ENCODE peak calls at places on chromosome 6, in five cellular contexts. P is HFFc6, J is nephron progenitor cell, V is brain microvascular endothelial cell, B is tibial nerve. W is an unnamed sample.

GRCh38 chr6:121581327-121581726 is 145.9 kb downstream of the GJA1 start:
- DNase-seq in P (no peak), B (no peak), V (no peak), J (no peak), W (no peak)

GRCh38 chr6:140043357-140043756 is 668.9 kb upstream of the CITED2 start:
- DNase-seq in B (no peak), P (peak), J (no peak), V (peak), W (no peak)

GRCh38 chr6:112040933-112041332 is 13.0 kb upstream of the CCN6 start:
- DNase-seq in V (no peak), J (no peak), B (no peak), P (no peak), W (no peak)

GRCh38 chr6:32152414-32153251 is 894 bp upstream of the PRRT1 start:
- DNase-seq in P (peak), V (peak), B (no peak), J (no peak), W (no peak)

GRCh38 chr6:7183707-7184106 is 75.9 kb downstream of the RREB1 start:
- DNase-seq in B (no peak), P (no peak), J (no peak), V (no peak), W (no peak)

GRCh38 chr6:70051197-70051596 is 184.8 kb downstream of the COL19A1 start:
- DNase-seq in V (no peak), B (no peak), P (no peak), J (no peak), W (no peak)

GRCh38 chr6:12748815-12749521 is 32.4 kb downstream of the PHACTR1 start:
- DNase-seq in V (no peak), P (no peak), B (no peak), J (peak), W (no peak)

GRCh38 chr6:131132360-131132759 is 2.9 kb upstream of the AKAP7 start:
- DNase-seq in V (no peak), J (no peak), B (no peak), P (no peak), W (no peak)

GRCh38 chr6:2802521-2803060 is 37.4 kb downstream of the WRNIP1 start:
- DNase-seq in P (no peak), V (no peak), B (no peak), J (no peak), W (no peak)

GRCh38 chr6:56193846-56194245 is 53.5 kb downstream of the COL21A1 start:
- DNase-seq in J (no peak), P (peak), B (no peak), V (peak), W (no peak)

GRCh38 chr6:17656092-17656491 is 50.6 kb downstream of the NUP153 start:
- DNase-seq in B (no peak), J (no peak), P (no peak), V (no peak), W (no peak)

GRCh38 chr6:44678252-44678935 is 290.9 kb downstream of the CDC5L start:
- DNase-seq in P (no peak), J (no peak), V (no peak), B (no peak), W (no peak)

GRCh38 chr6:145086197-145086596 is 649.1 kb downstream of the EPM2A start:
- DNase-seq in P (no peak), V (peak), B (peak), J (no peak), W (no peak)

GRCh38 chr6:15479761-15480160 is 183.1 kb downstream of the DTNBP1 start:
- DNase-seq in B (no peak), P (no peak), J (no peak), V (no peak), W (no peak)

GRCh38 chr6:34273242-34273805 is 24.5 kb upstream of the SMIM29 start:
- DNase-seq in P (no peak), B (no peak), J (no peak), V (peak), W (no peak)

GRCh38 chr6:106300944-106301343 is 24.6 kb downstream of the ATG5 start:
- DNase-seq in J (no peak), P (peak), V (no peak), B (peak), W (peak)

GRCh38 chr6:45504947-45505346 is 127.2 kb upstream of the SUPT3H start:
- DNase-seq in B (no peak), J (peak), V (peak), P (peak), W (peak)

GRCh38 chr6:163830641-163831040 is 416.1 kb downstream of the QKI start:
- DNase-seq in V (no peak), J (no peak), B (no peak), P (no peak), W (no peak)

GRCh38 chr6:107576852-107577251 is 86.9 kb downstream of the SOBP start:
- DNase-seq in P (peak), V (peak), B (no peak), J (no peak), W (no peak)

GRCh38 chr6:91240878-91241603 is 654.2 kb upstream of the MAP3K7 start:
- DNase-seq in V (no peak), B (no peak), J (no peak), P (no peak), W (no peak)

GRCh38 chr6:66289889-66290288 is 582.9 kb upstream of the EYS start:
- DNase-seq in J (no peak), P (no peak), B (no peak), V (no peak), W (no peak)

GRCh38 chr6:90701146-90701781 is 114.4 kb upstream of the MAP3K7 start:
- DNase-seq in P (no peak), B (no peak), J (peak), V (no peak), W (no peak)

GRCh38 chr6:83183082-83183828 is 9.8 kb downstream of the PGM3 start:
- DNase-seq in P (peak), J (no peak), B (no peak), V (peak), W (peak)

GRCh38 chr6:138007014-138007472 is 100.2 kb downstream of the PERP start:
- DNase-seq in P (peak), J (peak), B (no peak), V (peak), W (no peak)

GRCh38 chr6:99148761-99149160 is 200.7 kb downstream of the FAXC start:
- DNase-seq in V (no peak), B (no peak), P (no peak), J (no peak), W (no peak)

GRCh38 chr6:135176464-135176863 is 4.6 kb upstream of the MYB start:
- DNase-seq in V (no peak), J (no peak), B (no peak), P (no peak), W (no peak)

GRCh38 chr6:161242779-161243693 is 30.8 kb downstream of the AGPAT4 start:
- DNase-seq in P (no peak), V (no peak), J (peak), B (no peak), W (peak)

GRCh38 chr6:163416640-163417253 is 2.2 kb downstream of the QKI start:
- DNase-seq in P (peak), J (peak), B (peak), V (peak), W (peak)

GRCh38 chr6:117288083-117288715 is 22.8 kb downstream of the VGLL2 start:
- DNase-seq in B (no peak), V (no peak), P (no peak), J (no peak), W (no peak)

GRCh38 chr6:50924758-50925157 is 106.1 kb downstream of the TFAP2B start:
- DNase-seq in V (no peak), B (no peak), P (no peak), J (no peak), W (no peak)

GRCh38 chr6:31834367-31834703 is 6.8 kb downstream of the HSPA1B start:
- DNase-seq in V (peak), P (peak), J (peak), B (peak), W (peak)

GRCh38 chr6:161422710-161423109 is 148.8 kb upstream of the AGPAT4 start:
- DNase-seq in P (no peak), V (peak), B (no peak), J (no peak), W (no peak)

GRCh38 chr6:26197736-26198625 is 110.8 kb downstream of the HFE start:
- DNase-seq in B (no peak), J (peak), P (peak), V (no peak), W (no peak)

GRCh38 chr6:159037746-159038290 is 7.0 kb downstream of the TAGAP start:
- DNase-seq in P (no peak), B (no peak), J (peak), V (no peak), W (no peak)
- TF ChIP-seq CTCF in P (no peak), B (no peak), J (no peak), V (no peak), W (no peak)

GRCh38 chr6:129195666-129196065 is 312.7 kb downstream of the LAMA2 start:
- DNase-seq in V (no peak), J (no peak), B (no peak), P (no peak), W (no peak)
- TF ChIP-seq CTCF in V (peak), J (no peak), B (no peak), P (peak), W (no peak)

GRCh38 chr6:14280006-14280510 is 162.5 kb downstream of the CD83 start:
- DNase-seq in B (no peak), J (no peak), P (no peak), V (no peak), W (no peak)

GRCh38 chr6:14282326-14282725 is 164.8 kb downstream of the CD83 start:
- DNase-seq in B (no peak), P (no peak), J (no peak), V (no peak), W (no peak)

GRCh38 chr6:14281831-14282230 is 164.3 kb downstream of the CD83 start:
- DNase-seq in P (no peak), J (no peak), V (no peak), B (no peak), W (no peak)

GRCh38 chr6:14282854-14283505 is 165.4 kb downstream of the CD83 start:
- DNase-seq in B (no peak), V (no peak), P (no peak), J (no peak), W (no peak)

DNA sequence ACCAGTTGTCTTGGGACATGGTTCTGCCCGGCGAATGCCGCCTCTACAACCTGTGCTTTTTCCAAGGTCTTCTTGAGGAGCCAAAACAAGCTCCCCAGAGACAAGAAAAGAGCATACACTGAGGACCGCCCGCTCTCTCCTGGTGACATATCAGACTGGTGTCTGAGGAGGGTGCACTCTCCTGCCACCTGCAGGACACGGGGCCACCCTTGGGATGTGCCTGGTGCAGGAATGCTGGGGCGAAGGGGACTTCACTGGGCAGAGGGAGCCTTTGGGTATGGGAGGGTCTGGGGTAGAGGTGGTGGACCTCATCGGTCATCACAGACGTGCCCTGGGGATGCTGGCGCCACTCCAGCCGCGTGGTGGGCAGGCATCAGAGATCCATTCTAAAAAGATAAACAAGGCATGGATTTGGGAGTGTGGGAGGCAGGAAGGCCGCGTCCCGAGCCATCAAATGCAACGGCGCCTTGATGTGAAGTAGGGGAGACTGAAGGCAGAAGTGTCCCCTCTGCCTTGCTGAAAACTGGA is 163.3 kb downstream of the CD83 start:
- DNase-seq in V (no peak), B (no peak), J (no peak), P (no peak), W (no peak)
- TF ChIP-seq CTCF in V (peak), B (no peak), J (no peak), P (peak), W (no peak)

DNA sequence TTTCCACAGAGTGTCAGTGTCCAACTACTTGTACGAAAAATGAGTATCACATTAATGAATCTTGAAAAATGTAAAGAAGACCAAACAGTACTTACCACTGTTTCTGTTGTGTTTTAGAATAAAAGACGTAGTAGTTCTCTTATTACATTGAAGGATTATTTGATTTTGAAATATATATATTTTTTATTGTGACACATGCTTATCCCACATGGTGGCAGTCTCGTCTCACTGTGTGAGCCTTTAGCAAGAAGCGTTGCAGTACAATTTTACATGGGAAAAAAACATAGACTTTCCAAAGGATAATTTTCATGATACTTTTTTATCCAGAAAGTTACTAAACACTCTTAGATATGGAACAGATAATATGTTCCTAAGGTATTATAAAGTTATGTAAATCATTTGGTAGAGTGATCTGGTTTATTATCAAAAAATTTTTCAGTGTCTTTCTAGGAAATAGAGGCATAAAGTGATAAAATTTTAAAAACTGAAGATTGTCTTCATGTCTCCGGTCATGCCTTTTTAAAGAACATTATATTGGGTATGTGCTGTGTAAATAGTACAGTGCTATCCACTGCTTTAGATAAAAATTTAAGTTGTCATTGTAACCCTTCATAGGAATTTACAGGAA is 117.5 kb upstream of the SAMD5 start:
- DNase-seq in J (peak), B (no peak), V (peak), P (peak), W (no peak)
- TF ChIP-seq CTCF in J (peak), B (peak), V (peak), P (peak), W (peak)

GRCh38 chr6:4188801-4189200 is 53.4 kb upstream of the ECI2 start:
- DNase-seq in V (no peak), J (no peak), B (no peak), P (no peak), W (no peak)
- TF ChIP-seq CTCF in V (no peak), J (no peak), B (no peak), P (no peak), W (no peak)